ENCODE peak calls at places on chromosomes 6 and 20, in six cellular contexts. R, I, T, Q, J and A are unnamed samples.

GRCh38 chr6:81834141-81834621 is 81.7 kb upstream of the TENT5A start:
- DNase-seq in R (no peak), I (no peak), T (no peak), Q (no peak), J (no peak), A (no peak)

GRCh38 chr20:34538671-34539123 is 19.8 kb upstream of the MAP1LC3A start:
- DNase-seq in R (peak; percentile 61), I (no peak), T (no peak), Q (peak; percentile 80), J (no peak), A (no peak)

GRCh38 chr20:6086868-6087267 is 33.0 kb upstream of the LRRN4 start:
- DNase-seq in R (no peak), I (no peak), T (no peak), Q (no peak), J (no peak), A (no peak)

GRCh38 chr6:18343741-18344140 is 43.4 kb upstream of the RNF144B start:
- DNase-seq in R (no peak), I (no peak), T (no peak), Q (no peak), J (no peak), A (no peak)

GRCh38 chr6:7108196-7108963 is 619 bp downstream of the RREB1 start:
- DNase-seq in R (peak; percentile 35), I (no peak), T (no peak), Q (peak; percentile 64), J (no peak), A (no peak)

GRCh38 chr6:135116566-135116965 is 61.9 kb upstream of the HBS1L start:
- DNase-seq in R (no peak), I (no peak), T (no peak), Q (no peak), J (no peak), A (no peak)

GRCh38 chr6:8707956-8708772 is 272.8 kb upstream of the SLC35B3 start:
- DNase-seq in R (peak; percentile 27), I (no peak), T (peak; percentile 48), Q (no peak), J (no peak), A (no peak)

GRCh38 chr6:7888587-7889357 is 21.8 kb downstream of the TXNDC5 start:
- DNase-seq in R (no peak), I (no peak), T (no peak), Q (no peak), J (no peak), A (no peak)

GRCh38 chr6:107866606-107867301 is 42.6 kb upstream of the SCML4 start:
- DNase-seq in R (peak; percentile 56), I (no peak), T (peak; percentile 8), Q (no peak), J (no peak), A (no peak)

GRCh38 chr20:38890497-38890818 is 35.8 kb upstream of the FAM83D start:
- DNase-seq in R (no peak), I (no peak), T (no peak), Q (no peak), J (no peak), A (no peak)

GRCh38 chr6:124854338-124854922 is 107.8 kb upstream of the RNF217 start:
- DNase-seq in R (no peak), I (no peak), T (no peak), Q (no peak), J (no peak), A (no peak)
- TF ChIP-seq ZNF274 in R (no peak), I (no peak), T (no peak), Q (no peak), J (no peak), A (no peak)

GRCh38 chr20:50153153-50153499 is 397 bp downstream of the PEDS1 start:
- DNase-seq in R (no peak), I (no peak), T (no peak), Q (no peak), J (no peak), A (no peak)
- TF ChIP-seq ZNF274 in R (no peak), I (no peak), T (no peak), Q (no peak), J (no peak), A (no peak)

GRCh38 chr6:113065606-113066005 is 718.5 kb downstream of the RFPL4B start:
- DNase-seq in R (peak; percentile 3), I (no peak), T (no peak), Q (no peak), J (no peak), A (no peak)
- TF ChIP-seq ZNF274 in R (no peak), I (no peak), T (no peak), Q (no peak), J (no peak), A (no peak)

GRCh38 chr20:18902181-18902725 is 88.7 kb downstream of the SCP2D1 start:
- DNase-seq in R (no peak), I (no peak), T (no peak), Q (no peak), J (no peak), A (peak; percentile 42)

GRCh38 chr20:18907353-18907752 is 93.8 kb downstream of the SCP2D1 start:
- DNase-seq in R (no peak), I (no peak), T (no peak), Q (no peak), J (no peak), A (no peak)

GRCh38 chr20:18906046-18906445 is 92.5 kb downstream of the SCP2D1 start:
- DNase-seq in R (no peak), I (no peak), T (no peak), Q (no peak), J (no peak), A (no peak)

GRCh38 chr20:18904192-18904591 is 90.6 kb downstream of the SCP2D1 start:
- DNase-seq in R (no peak), I (no peak), T (no peak), Q (no peak), J (no peak), A (no peak)

DNA sequence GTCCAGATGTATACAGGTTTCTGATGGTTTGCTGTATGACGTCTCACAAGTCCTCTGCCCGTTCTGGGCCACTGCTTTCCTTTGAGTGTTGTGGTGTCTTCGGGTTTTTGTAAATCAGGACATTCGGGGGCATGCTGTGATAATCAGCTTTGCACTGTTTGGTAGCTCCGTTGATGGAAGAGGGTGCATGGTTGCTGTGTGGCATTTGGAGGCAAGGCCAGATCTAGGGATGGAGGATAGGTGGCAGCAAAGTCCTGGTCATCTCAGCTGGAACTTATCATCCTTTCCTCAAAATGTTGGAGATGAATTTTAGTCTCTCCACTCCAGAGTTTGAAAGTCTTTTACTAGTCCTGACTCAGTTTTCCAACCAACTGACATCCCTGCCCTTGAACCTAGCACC is 91.0 kb downstream of the SCP2D1 start:
- DNase-seq in R (no peak), I (no peak), T (peak; percentile 1), Q (no peak), J (no peak), A (no peak)
- TF ChIP-seq ZNF274 in R (no peak), I (no peak), T (no peak), Q (no peak), J (no peak), A (no peak)